ENCODE peak calls at places on chromosomes 12 and 14, in six cellular contexts. G is tibial artery, F is fibroblast of mammary gland, Q is PC-3, Y is LNCaP clone FGC, U is fibroblast of pulmonary artery. K is an unnamed sample.

GRCh38 chr12:12925383-12925782 is 26.6 kb downstream of the GPRC5D start:
- DNase-seq in G (no peak), F (peak), Q (no peak), Y (no peak), U (peak), K (no peak)

GRCh38 chr12:132285991-132286681 is 43.3 kb downstream of the GALNT9 start:
- DNase-seq in G (no peak), F (peak), Q (peak), Y (no peak), U (peak), K (no peak)

GRCh38 chr14:59997496-59997895 is 77.6 kb downstream of the LRRC9 start:
- DNase-seq in G (no peak), F (peak), Q (peak), Y (peak), U (peak), K (no peak)

GRCh38 chr12:79288946-79289345 is 401.8 kb downstream of the PAWR start:
- DNase-seq in G (no peak), F (no peak), Q (no peak), Y (no peak), U (no peak), K (no peak)

GRCh38 chr14:59478540-59478939 is 5.7 kb downstream of the L3HYPDH start:
- DNase-seq in G (no peak), F (no peak), Q (no peak), Y (no peak), U (no peak), K (no peak)

GRCh38 chr14:54138354-54139038 is 181.9 kb upstream of the BMP4 start:
- DNase-seq in G (no peak), F (no peak), Q (no peak), Y (no peak), U (no peak), K (no peak)

GRCh38 chr14:95524706-95525512 is 8.5 kb upstream of the SYNE3 start:
- DNase-seq in G (no peak), F (no peak), Q (peak), Y (no peak), U (no peak), K (no peak)

GRCh38 chr12:69492739-69493138 is 22.6 kb downstream of the FRS2 start:
- DNase-seq in G (no peak), F (no peak), Q (no peak), Y (no peak), U (no peak), K (no peak)

GRCh38 chr14:100571837-100572236 is 15.4 kb downstream of the BEGAIN start:
- DNase-seq in G (no peak), F (no peak), Q (no peak), Y (no peak), U (no peak), K (no peak)

GRCh38 chr12:100185361-100185894 is 15.2 kb upstream of the ACTR6 start:
- DNase-seq in G (no peak), F (no peak), Q (no peak), Y (no peak), U (no peak), K (no peak)

GRCh38 chr14:29111554-29111953 is 345.0 kb downstream of the FOXG1 start:
- DNase-seq in G (no peak), F (no peak), Q (no peak), Y (peak), U (no peak), K (no peak)

GRCh38 chr12:109517619-109518018 is 40.2 kb downstream of the UBE3B start:
- DNase-seq in G (no peak), F (no peak), Q (no peak), Y (no peak), U (no peak), K (no peak)

GRCh38 chr14:99524804-99525698 is 43.8 kb downstream of the CCNK start:
- DNase-seq in G (no peak), F (peak), Q (peak), Y (peak), U (peak), K (no peak)
- TF ChIP-seq CTCF in G (no peak), F (peak), Q (peak), Y (peak), U (peak), K (peak)

GRCh38 chr14:32908487-32909084 is 30.1 kb upstream of the NPAS3 start:
- DNase-seq in G (no peak), F (peak), Q (peak), Y (no peak), U (no peak), K (no peak)

DNA sequence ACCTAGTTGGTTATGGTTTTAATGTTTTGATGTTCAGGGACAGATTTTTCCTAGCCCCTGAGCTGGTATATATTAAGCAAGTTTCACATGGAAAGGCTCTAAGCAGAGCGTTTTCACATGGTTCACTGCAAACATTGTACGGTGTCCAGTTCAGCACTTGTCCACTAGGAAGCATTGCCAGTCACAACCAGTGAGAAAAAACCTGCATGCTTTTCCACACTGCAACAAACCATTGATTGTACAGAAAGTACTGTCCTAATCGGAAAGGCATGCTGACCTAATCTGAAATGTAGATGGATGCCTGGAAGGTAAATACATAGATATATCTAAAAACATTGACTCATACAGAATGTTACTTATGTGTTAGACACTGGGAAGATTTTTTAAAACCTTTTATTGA is 25.0 kb upstream of the NPAS3 start:
- DNase-seq in G (no peak), F (peak), Q (peak), Y (no peak), U (peak), K (no peak)
- TF ChIP-seq CTCF in G (no peak), F (peak), Q (peak), Y (no peak), U (peak), K (no peak)

GRCh38 chr14:97723834-97724770 is 926.9 kb downstream of the VRK1 start:
- DNase-seq in G (no peak), F (no peak), Q (no peak), Y (no peak), U (no peak), K (no peak)
- TF ChIP-seq CTCF in G (no peak), F (no peak), Q (peak), Y (peak), U (no peak), K (no peak)

GRCh38 chr12:130669205-130669557 is 46.9 kb downstream of the RIMBP2 start:
- DNase-seq in G (no peak), F (no peak), Q (no peak), Y (no peak), U (no peak), K (no peak)
- TF ChIP-seq CTCF in G (no peak), F (no peak), Q (no peak), Y (no peak), U (no peak), K (no peak)

DNA sequence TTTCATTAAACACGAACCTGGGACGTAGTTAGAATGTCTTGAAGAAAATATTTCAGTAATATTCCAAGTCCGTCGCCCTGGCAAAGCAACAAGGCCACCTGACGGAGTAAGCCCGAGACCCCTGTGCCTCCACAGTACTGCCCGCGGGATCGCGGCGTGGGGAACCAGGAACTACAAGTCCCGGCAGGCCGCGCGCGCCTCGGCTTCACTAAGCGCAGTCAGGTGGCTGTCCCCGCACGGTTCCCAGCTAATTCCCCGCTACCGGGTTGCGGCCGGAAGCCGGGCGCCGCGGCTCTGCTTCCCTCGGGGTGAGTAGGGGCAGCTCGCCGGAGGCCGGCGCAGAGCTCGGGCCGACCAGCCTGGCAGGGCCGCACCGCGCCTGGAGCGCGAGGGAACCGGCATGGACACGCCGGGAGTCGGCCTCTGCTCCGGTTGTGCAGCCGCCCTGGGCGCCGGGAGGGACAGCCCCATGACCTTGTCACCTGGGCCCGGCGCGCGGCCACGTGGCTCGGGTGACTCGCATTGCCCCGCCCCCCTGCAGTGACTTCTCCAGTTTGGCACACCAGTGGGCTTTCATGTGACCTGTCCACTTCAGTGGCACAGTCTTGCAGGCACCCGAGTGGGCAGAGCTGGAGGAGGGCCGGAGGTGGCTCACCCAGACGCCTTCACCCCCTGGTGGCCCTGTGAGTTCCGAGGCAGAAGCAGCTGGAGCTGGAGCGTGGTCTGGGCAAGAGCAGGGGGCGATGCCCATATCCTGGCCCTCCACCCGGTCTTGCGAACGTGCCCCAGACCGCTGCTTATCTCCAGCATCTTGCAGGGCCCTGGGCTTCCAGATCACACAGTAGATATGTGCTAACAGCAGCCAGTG is at the start of gene ADCK1:
- DNase-seq in G (peak), F (peak), Q (peak), Y (peak), U (peak), K (peak)
- TF ChIP-seq CTCF in G (peak), F (peak), Q (peak), Y (peak), U (peak), K (peak)

GRCh38 chr12:52360663-52361271 is 6.5 kb downstream of the KRT85 start:
- DNase-seq in G (peak), F (no peak), Q (no peak), Y (peak), U (no peak), K (no peak)

GRCh38 chr12:52364061-52364460 is 3.2 kb downstream of the KRT85 start:
- DNase-seq in G (no peak), F (no peak), Q (no peak), Y (no peak), U (no peak), K (no peak)

GRCh38 chr12:52363111-52363679 is 4.1 kb downstream of the KRT85 start:
- DNase-seq in G (no peak), F (no peak), Q (no peak), Y (no peak), U (no peak), K (no peak)

GRCh38 chr12:52361553-52361952 is 5.7 kb downstream of the KRT85 start:
- DNase-seq in G (peak), F (no peak), Q (no peak), Y (no peak), U (no peak), K (no peak)

GRCh38 chr12:52362118-52362726 is 5.1 kb downstream of the KRT85 start:
- DNase-seq in G (peak), F (no peak), Q (no peak), Y (no peak), U (no peak), K (no peak)
- TF ChIP-seq CTCF in G (no peak), F (peak), Q (peak), Y (peak), U (peak), K (peak)

GRCh38 chr12:117311-117710 is 50.7 kb downstream of the IQSEC3 start:
- DNase-seq in G (no peak), F (no peak), Q (no peak), Y (no peak), U (no peak), K (no peak)

GRCh38 chr12:117816-118345 is 51.3 kb downstream of the IQSEC3 start:
- DNase-seq in G (no peak), F (no peak), Q (no peak), Y (no peak), U (no peak), K (no peak)

GRCh38 chr12:115518-115917 is 49.0 kb downstream of the IQSEC3 start:
- DNase-seq in G (no peak), F (no peak), Q (no peak), Y (no peak), U (no peak), K (no peak)

GRCh38 chr12:114626-115211 is 48.2 kb downstream of the IQSEC3 start:
- DNase-seq in G (no peak), F (no peak), Q (no peak), Y (no peak), U (no peak), K (no peak)

DNA sequence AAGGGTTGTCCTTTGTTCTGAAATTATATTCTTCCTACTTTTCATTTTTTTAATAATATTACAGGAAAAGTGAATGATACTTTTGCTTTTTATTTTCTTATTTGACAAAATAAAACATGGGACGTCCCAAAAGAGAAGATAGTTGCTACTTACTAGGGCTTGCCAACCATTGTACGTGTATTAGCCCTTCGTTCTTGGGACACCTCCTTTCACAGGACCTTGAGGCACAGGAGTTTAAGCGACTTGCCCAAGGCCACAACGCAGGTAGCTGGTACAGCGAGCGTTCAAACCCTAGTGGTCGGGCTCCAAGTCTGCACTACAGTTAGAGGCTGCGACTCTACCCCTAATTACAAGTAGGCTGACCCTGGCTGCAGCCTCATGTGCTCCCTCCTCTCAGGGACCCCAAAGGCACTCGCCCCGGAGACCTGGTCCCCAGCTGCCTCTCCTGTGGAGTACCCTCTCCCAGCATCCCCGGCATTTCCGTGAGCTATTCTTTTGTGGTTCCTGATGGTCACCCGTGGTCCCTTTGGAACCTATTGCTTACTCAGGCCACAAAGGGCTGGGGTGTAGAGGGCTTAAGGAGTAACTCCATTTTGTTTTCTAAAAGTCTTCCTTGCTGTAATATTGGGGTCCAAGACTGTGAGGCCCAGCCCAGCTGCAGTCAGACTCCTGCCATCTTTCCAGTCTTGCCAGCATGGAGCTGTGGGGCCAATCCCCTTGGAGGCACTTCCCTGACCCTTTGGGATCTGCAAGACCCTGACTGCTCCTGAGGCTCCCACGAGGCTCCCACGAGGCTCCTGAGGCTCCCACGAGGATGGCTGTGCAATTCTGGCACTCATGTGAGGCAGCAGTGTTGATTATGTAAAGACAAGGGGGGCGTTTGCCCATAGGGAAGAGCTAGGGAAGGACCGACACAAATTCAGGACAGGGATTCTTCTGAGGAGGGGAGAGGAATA is 49.7 kb downstream of the IQSEC3 start:
- DNase-seq in G (no peak), F (no peak), Q (no peak), Y (no peak), U (no peak), K (no peak)
- TF ChIP-seq CTCF in G (no peak), F (no peak), Q (no peak), Y (no peak), U (no peak), K (no peak)

DNA sequence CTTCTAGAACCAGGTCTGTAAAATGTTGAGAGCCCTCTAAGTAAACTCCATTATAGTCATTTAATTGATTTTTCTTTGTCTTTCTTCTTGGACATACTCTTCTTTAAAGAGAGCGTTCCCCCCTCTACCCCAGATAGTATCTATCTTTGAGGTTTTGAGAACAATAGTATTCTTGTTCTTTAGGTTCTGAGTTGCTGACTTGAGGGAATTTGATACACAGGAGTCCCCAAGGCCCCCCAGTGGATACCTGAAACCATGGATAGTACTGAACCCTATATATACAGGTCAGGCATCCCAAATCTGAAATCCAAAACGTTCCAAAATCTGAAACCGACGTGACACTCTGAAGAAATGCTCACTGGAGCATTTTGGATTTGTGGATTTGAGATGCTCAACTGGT is 65.5 kb downstream of the FUT8 start:
- DNase-seq in G (no peak), F (no peak), Q (no peak), Y (no peak), U (no peak), K (no peak)
- TF ChIP-seq CTCF in G (no peak), F (no peak), Q (no peak), Y (no peak), U (no peak), K (no peak)

GRCh38 chr14:45201908-45202307 is 51.1 kb downstream of the MIS18BP1 start:
- DNase-seq in G (no peak), F (peak), Q (peak), Y (no peak), U (peak), K (no peak)
- TF ChIP-seq CTCF in G (no peak), F (peak), Q (peak), Y (peak), U (peak), K (peak)

DNA sequence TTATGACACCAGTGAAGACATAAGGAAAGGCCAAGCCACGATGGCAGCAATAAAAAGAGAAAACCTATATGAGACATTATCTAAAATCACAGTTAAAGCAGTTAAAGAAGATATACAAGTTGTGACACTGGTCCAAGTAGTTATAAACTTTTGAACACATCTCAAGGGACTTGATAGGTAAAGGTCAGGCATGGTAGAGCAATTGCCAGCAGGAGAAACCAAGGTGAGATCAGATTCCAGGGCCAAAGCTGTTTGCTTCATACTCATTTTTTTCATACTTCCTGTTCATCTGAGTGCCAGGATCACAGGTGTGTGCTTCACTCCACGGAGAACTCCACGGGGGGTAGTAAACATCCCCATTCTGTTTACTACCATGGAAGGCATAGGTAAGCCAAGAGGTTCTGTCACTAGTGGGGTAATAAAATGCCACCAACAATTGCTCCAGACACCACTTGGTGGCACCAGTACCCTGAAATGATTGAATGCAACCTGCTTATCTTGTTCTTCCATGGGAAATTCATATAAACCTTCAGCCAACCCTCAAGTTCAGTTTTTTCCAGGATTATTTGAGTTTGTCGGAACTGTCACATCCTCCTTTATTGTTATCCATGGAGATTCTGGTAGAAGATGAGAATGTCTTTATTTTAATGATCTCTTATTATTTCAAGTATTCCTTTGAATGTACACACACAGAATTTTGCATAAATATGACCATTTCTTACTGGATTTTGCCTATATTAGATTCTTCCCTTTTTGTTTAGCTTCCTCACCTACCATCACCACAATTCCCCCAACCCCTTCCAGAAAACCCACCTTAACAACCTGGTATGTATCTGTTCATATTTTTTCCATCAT is 59.2 kb upstream of the TSPAN8 start:
- DNase-seq in G (peak), F (peak), Q (peak), Y (peak), U (peak), K (no peak)
- TF ChIP-seq CTCF in G (peak), F (peak), Q (peak), Y (peak), U (peak), K (peak)